ENCODE peak calls at places on chromosome 19, in four cellular contexts. J is GM13977, Q is GM18507, Y is endodermal cell. S is an unnamed sample.

GRCh38 chr19:2455481-2456300 is 1.1 kb downstream of the LMNB2 start:
- DNase-seq in Q (no peak), Y (peak), J (peak), S (peak)

GRCh38 chr19:3389876-3390361 is 23.5 kb downstream of the NFIC start:
- DNase-seq in J (no peak), Y (peak), Q (no peak), S (no peak)

GRCh38 chr19:57830071-57830602 is at the start of gene ZNF587B:
- DNase-seq in Q (no peak), J (no peak), Y (peak), S (no peak)

GRCh38 chr19:28929026-28929425 is 283.9 kb downstream of the UQCRFS1 start:
- DNase-seq in Y (no peak), Q (no peak), J (no peak), S (no peak)

GRCh38 chr19:870963-871401 is 11.5 kb downstream of the CFD start:
- DNase-seq in Q (no peak), J (no peak), Y (peak), S (no peak)

GRCh38 chr19:41755328-41755913 is at the start of gene CEACAM6:
- DNase-seq in J (no peak), Y (peak), Q (no peak), S (no peak)

GRCh38 chr19:19507354-19507753 is 8.0 kb downstream of the TSSK6 start:
- DNase-seq in Q (no peak), J (no peak), Y (no peak), S (no peak)

GRCh38 chr19:13055213-13056051 is 47.2 kb downstream of the LYL1 start:
- DNase-seq in J (no peak), Q (no peak), Y (peak), S (no peak)

GRCh38 chr19:14183741-14184395 is 22.1 kb downstream of the ADGRL1 start:
- DNase-seq in Y (no peak), J (peak), Q (no peak), S (no peak)

GRCh38 chr19:33905937-33906577 is 109.4 kb downstream of the KCTD15 start:
- DNase-seq in Q (no peak), Y (peak), J (peak), S (peak)

GRCh38 chr19:45151821-45152503 is 8.8 kb downstream of the NKPD1 start:
- DNase-seq in J (no peak), Y (peak), Q (no peak), S (peak)